ENCODE peak calls at places on chromosomes 2 and 18, in eight cellular contexts. One of them, this sample, is unnamed.

GRCh38 chr2:128395196-128395595 is 76.5 kb upstream of the HS6ST1 start:
- DNase-seq in LNCaP clone FGC: no peak
- DNase-seq in tibial artery: peak
- DNase-seq in M059J: no peak
- DNase-seq in CD8-positive, alpha-beta T cell: no peak
- DNase-seq in K562: no peak
- DNase-seq in dermis blood vessel endothelial cell: no peak
- DNase-seq in right cardiac atrium: no peak
- DNase-seq in this sample: no peak

GRCh38 chr18:26791676-26792075 is 73.8 kb downstream of the AQP4 start:
- DNase-seq in LNCaP clone FGC: no peak
- DNase-seq in tibial artery: no peak
- DNase-seq in M059J: no peak
- DNase-seq in CD8-positive, alpha-beta T cell: no peak
- DNase-seq in K562: no peak
- DNase-seq in dermis blood vessel endothelial cell: no peak
- DNase-seq in right cardiac atrium: no peak
- DNase-seq in this sample: no peak

GRCh38 chr2:16522031-16522818 is 143.4 kb downstream of the CYRIA start:
- DNase-seq in LNCaP clone FGC: no peak
- DNase-seq in tibial artery: no peak
- DNase-seq in M059J: no peak
- DNase-seq in CD8-positive, alpha-beta T cell: no peak
- DNase-seq in K562: no peak
- DNase-seq in dermis blood vessel endothelial cell: peak
- DNase-seq in right cardiac atrium: no peak
- DNase-seq in this sample: no peak

GRCh38 chr18:8721716-8722115 is 16.4 kb downstream of the MTCL1 start:
- DNase-seq in LNCaP clone FGC: no peak
- DNase-seq in tibial artery: no peak
- DNase-seq in M059J: peak
- DNase-seq in CD8-positive, alpha-beta T cell: no peak
- DNase-seq in K562: no peak
- DNase-seq in dermis blood vessel endothelial cell: peak
- DNase-seq in right cardiac atrium: no peak
- DNase-seq in this sample: no peak

GRCh38 chr18:78246588-78246987 is 733.0 kb upstream of the SALL3 start:
- DNase-seq in LNCaP clone FGC: no peak
- DNase-seq in tibial artery: no peak
- DNase-seq in M059J: no peak
- DNase-seq in CD8-positive, alpha-beta T cell: no peak
- DNase-seq in K562: no peak
- DNase-seq in dermis blood vessel endothelial cell: no peak
- DNase-seq in right cardiac atrium: no peak
- DNase-seq in this sample: no peak

GRCh38 chr2:73915437-73915993 is 11.2 kb upstream of the DGUOK start:
- DNase-seq in LNCaP clone FGC: no peak
- DNase-seq in tibial artery: no peak
- DNase-seq in M059J: no peak
- DNase-seq in CD8-positive, alpha-beta T cell: no peak
- DNase-seq in K562: no peak
- DNase-seq in dermis blood vessel endothelial cell: no peak
- DNase-seq in right cardiac atrium: no peak
- DNase-seq in this sample: no peak

GRCh38 chr2:156191547-156191946 is 141.0 kb downstream of the NR4A2 start:
- DNase-seq in LNCaP clone FGC: no peak
- DNase-seq in tibial artery: no peak
- DNase-seq in M059J: no peak
- DNase-seq in CD8-positive, alpha-beta T cell: no peak
- DNase-seq in K562: no peak
- DNase-seq in dermis blood vessel endothelial cell: no peak
- DNase-seq in right cardiac atrium: no peak
- DNase-seq in this sample: no peak

GRCh38 chr2:37809525-37809924 is 115.6 kb upstream of the RMDN2 start:
- DNase-seq in LNCaP clone FGC: no peak
- DNase-seq in tibial artery: peak
- DNase-seq in M059J: peak
- DNase-seq in CD8-positive, alpha-beta T cell: no peak
- DNase-seq in K562: no peak
- DNase-seq in dermis blood vessel endothelial cell: peak
- DNase-seq in right cardiac atrium: no peak
- DNase-seq in this sample: no peak

This sample was measured in left lung.